ENCODE peak calls at places on chromosome 7, in nine cellular contexts. G is KBM-7; N is AG04450; Q is T follicular helper cell; R is HTR-8/SVneo; H is endothelial cell of umbilical vein; M is DND-41; S is kidney epithelial cell; Z is activated CD8-positive, alpha-beta memory T cell treated with anti-CD3 and anti-CD28 coated beads for 24 hours. T is an unnamed sample.

GRCh38 chr7:66326501-66327180 is 121.5 kb downstream of the TPST1 start:
- DNase-seq in G (no peak), N (peak; percentile 86), Q (no peak), R (peak; percentile 36), H (peak; percentile 85), M (no peak), S (no peak), Z (no peak), T (no peak)

GRCh38 chr7:26616235-26616634 is 248.2 kb downstream of the SKAP2 start:
- DNase-seq in G (no peak), N (no peak), Q (no peak), R (no peak), H (no peak), M (no peak), S (no peak), Z (no peak), T (no peak)

GRCh38 chr7:114659409-114659808 is 244.8 kb downstream of the FOXP2 start:
- DNase-seq in G (no peak), N (no peak), Q (no peak), R (no peak), H (no peak), M (no peak), S (no peak), Z (no peak), T (no peak)

GRCh38 chr7:156386097-156386496 is 254.5 kb upstream of the RNF32 start:
- DNase-seq in G (no peak), N (no peak), Q (no peak), R (no peak), H (no peak), M (peak; percentile 34), S (no peak), Z (no peak), T (no peak)

GRCh38 chr7:13259908-13260307 is 572.5 kb downstream of the ARL4A start:
- DNase-seq in G (no peak), N (no peak), Q (no peak), R (no peak), H (no peak), M (no peak), S (no peak), Z (no peak), T (no peak)

GRCh38 chr7:135193615-135194081 is 17.7 kb downstream of the WDR91 start:
- DNase-seq in G (no peak), N (peak; percentile 85), Q (no peak), R (no peak), H (no peak), M (no peak), S (no peak), Z (peak; percentile 32), T (no peak)

GRCh38 chr7:39248041-39248692 is 270.5 kb downstream of the POU6F2 start:
- DNase-seq in G (no peak), N (no peak), Q (no peak), R (no peak), H (no peak), M (no peak), S (no peak), Z (no peak), T (no peak)

GRCh38 chr7:86320341-86320740 is 323.4 kb upstream of the GRM3 start:
- DNase-seq in G (no peak), N (no peak), Q (no peak), R (no peak), H (no peak), M (no peak), S (no peak), Z (no peak), T (no peak)

GRCh38 chr7:121924273-121925184 is 51.6 kb downstream of the PTPRZ1 start:
- DNase-seq in G (no peak), N (no peak), Q (no peak), R (no peak), H (no peak), M (no peak), S (no peak), Z (no peak), T (no peak)

GRCh38 chr7:28726563-28726962 is 231.6 kb downstream of the TRIL start:
- DNase-seq in G (no peak), N (no peak), Q (no peak), R (no peak), H (no peak), M (no peak), S (no peak), Z (no peak), T (no peak)

GRCh38 chr7:93835684-93836083 is 54.9 kb downstream of the TFPI2 start:
- DNase-seq in G (no peak), N (no peak), Q (no peak), R (no peak), H (no peak), M (no peak), S (no peak), Z (no peak), T (no peak)

GRCh38 chr7:65269150-65269856 is 104.4 kb upstream of the ZNF92 start:
- DNase-seq in G (peak; percentile 96), N (peak; percentile 15), Q (no peak), R (peak; percentile 90), H (peak; percentile 76), M (no peak), S (peak; percentile 51), Z (peak; percentile 69), T (no peak)

GRCh38 chr7:122886357-122887081 is at the start of gene CADPS2:
- DNase-seq in G (peak; percentile 85), N (peak; percentile 2), Q (no peak), R (peak; percentile 48), H (peak; percentile 92), M (no peak), S (peak; percentile 42), Z (no peak), T (peak; percentile 92)

GRCh38 chr7:101728128-101728527 is 89.3 kb upstream of the CUX1 start:
- DNase-seq in G (no peak), N (no peak), Q (no peak), R (no peak), H (no peak), M (no peak), S (no peak), Z (no peak), T (no peak)

GRCh38 chr7:87146740-87147386 is 5.4 kb upstream of the DMTF1 start:
- DNase-seq in G (no peak), N (no peak), Q (no peak), R (no peak), H (no peak), M (no peak), S (no peak), Z (no peak), T (no peak)

GRCh38 chr7:23544913-23545354 is 13.2 kb upstream of the TRA2A start:
- DNase-seq in G (peak; percentile 55), N (no peak), Q (no peak), R (no peak), H (no peak), M (peak; percentile 33), S (no peak), Z (no peak), T (no peak)

GRCh38 chr7:157993406-157994105 is 594.1 kb downstream of the PTPRN2 start:
- DNase-seq in G (no peak), N (no peak), Q (no peak), R (no peak), H (no peak), M (no peak), S (no peak), Z (no peak), T (no peak)